ENCODE peak calls at places on chromosome 1, in four cellular contexts. One of them, this sample, is unnamed.

GRCh38 chr1:220363196-220363831 is 91.1 kb upstream of the RAB3GAP2 start:
- DNase-seq in K562: no peak
- DNase-seq in GM12878: no peak
- DNase-seq in HepG2: no peak
- DNase-seq in this sample: no peak

GRCh38 chr1:36446261-36446660 is 4.0 kb downstream of the OSCP1 start:
- DNase-seq in K562: peak; percentile 76
- DNase-seq in GM12878: no peak
- DNase-seq in HepG2: peak; percentile 34
- DNase-seq in this sample: peak; percentile 62

GRCh38 chr1:73671530-73671929 is 526.4 kb downstream of the LRRIQ3 start:
- DNase-seq in K562: no peak
- DNase-seq in GM12878: no peak
- DNase-seq in HepG2: no peak
- DNase-seq in this sample: no peak

GRCh38 chr1:103180660-103181059 is 72.3 kb upstream of the COL11A1 start:
- DNase-seq in K562: no peak
- DNase-seq in GM12878: no peak
- DNase-seq in HepG2: no peak
- DNase-seq in this sample: no peak

GRCh38 chr1:110068646-110069301 is 1.7 kb downstream of the ALX3 start:
- DNase-seq in K562: no peak
- DNase-seq in GM12878: no peak
- DNase-seq in HepG2: no peak
- DNase-seq in this sample: peak; percentile 48

GRCh38 chr1:30575066-30575465 is 148.3 kb downstream of the MATN1 start:
- DNase-seq in K562: no peak
- DNase-seq in GM12878: no peak
- DNase-seq in HepG2: no peak
- DNase-seq in this sample: no peak

GRCh38 chr1:150009604-150010387 is 730 bp downstream of the OTUD7B start:
- DNase-seq in K562: peak; percentile 38
- DNase-seq in GM12878: no peak
- DNase-seq in HepG2: peak; percentile 35
- DNase-seq in this sample: no peak

GRCh38 chr1:157963713-157964112 is 29.7 kb upstream of the KIRREL1 start:
- DNase-seq in K562: peak; percentile 64
- DNase-seq in GM12878: no peak
- DNase-seq in HepG2: peak; percentile 48
- DNase-seq in this sample: peak; percentile 79

GRCh38 chr1:112818990-112819689 is 104.0 kb upstream of the PPM1J start:
- DNase-seq in K562: peak; percentile 84
- DNase-seq in GM12878: no peak
- DNase-seq in HepG2: no peak
- DNase-seq in this sample: no peak

GRCh38 chr1:32741417-32742131 is 39.0 kb upstream of the SYNC start:
- DNase-seq in K562: peak; percentile 91
- DNase-seq in GM12878: no peak
- DNase-seq in HepG2: no peak
- DNase-seq in this sample: no peak

GRCh38 chr1:6779089-6779805 is 6.0 kb upstream of the CAMTA1 start:
- DNase-seq in K562: no peak
- DNase-seq in GM12878: no peak
- DNase-seq in HepG2: no peak
- DNase-seq in this sample: no peak

GRCh38 chr1:112264010-112264409 is 132.0 kb upstream of the CTTNBP2NL start:
- DNase-seq in K562: no peak
- DNase-seq in GM12878: no peak
- DNase-seq in HepG2: no peak
- DNase-seq in this sample: no peak

GRCh38 chr1:27876341-27877114 is 4.2 kb downstream of the THEMIS2 start:
- DNase-seq in K562: no peak
- DNase-seq in GM12878: no peak
- DNase-seq in HepG2: no peak
- DNase-seq in this sample: no peak

GRCh38 chr1:76782777-76783176 is 84.5 kb upstream of the ST6GALNAC5 start:
- DNase-seq in K562: no peak
- DNase-seq in GM12878: no peak
- DNase-seq in HepG2: no peak
- DNase-seq in this sample: no peak

GRCh38 chr1:94481473-94481933 is 60.1 kb downstream of the F3 start:
- DNase-seq in K562: peak; percentile 64
- DNase-seq in GM12878: peak; percentile 9
- DNase-seq in HepG2: peak; percentile 62
- DNase-seq in this sample: peak; percentile 47

GRCh38 chr1:229655781-229656180 is 29.7 kb downstream of the URB2 start:
- DNase-seq in K562: no peak
- DNase-seq in GM12878: no peak
- DNase-seq in HepG2: no peak
- DNase-seq in this sample: no peak

GRCh38 chr1:229661897-229662296 is 35.9 kb downstream of the URB2 start:
- DNase-seq in K562: no peak
- DNase-seq in GM12878: no peak
- DNase-seq in HepG2: no peak
- DNase-seq in this sample: no peak

GRCh38 chr1:229661022-229661877 is 35.2 kb downstream of the URB2 start:
- DNase-seq in K562: peak; percentile 84
- DNase-seq in GM12878: peak; percentile 31
- DNase-seq in HepG2: peak; percentile 32
- DNase-seq in this sample: peak; percentile 91

GRCh38 chr1:229653420-229653819 is 27.4 kb downstream of the URB2 start:
- DNase-seq in K562: no peak
- DNase-seq in GM12878: no peak
- DNase-seq in HepG2: no peak
- DNase-seq in this sample: no peak

GRCh38 chr1:229657993-229658755 is 32.1 kb downstream of the URB2 start:
- DNase-seq in K562: no peak
- DNase-seq in GM12878: no peak
- DNase-seq in HepG2: no peak
- DNase-seq in this sample: no peak
- TF ChIP-seq ESRRA in K562: no peak
- TF ChIP-seq ESRRA in GM12878: no peak
- TF ChIP-seq ESRRA in HepG2: no peak
- TF ChIP-seq ESRRA in this sample: no peak

GRCh38 chr1:92960395-92961130 is 699 bp downstream of the DIPK1A start:
- DNase-seq in K562: peak; percentile 66
- DNase-seq in GM12878: peak; percentile 72
- DNase-seq in HepG2: peak; percentile 81
- DNase-seq in this sample: peak; percentile 23
- TF ChIP-seq CTCF in K562: peak; percentile 76
- TF ChIP-seq CTCF in GM12878: peak; percentile 65
- TF ChIP-seq CTCF in HepG2: peak; percentile 93
- TF ChIP-seq CTCF in this sample: no peak

GRCh38 chr1:156845953-156846545 is 12.9 kb downstream of the INSRR start:
- DNase-seq in K562: no peak
- DNase-seq in GM12878: no peak
- DNase-seq in HepG2: no peak
- DNase-seq in this sample: no peak

GRCh38 chr1:156846643-156847042 is 12.3 kb downstream of the INSRR start:
- DNase-seq in K562: no peak
- DNase-seq in GM12878: no peak
- DNase-seq in HepG2: no peak
- DNase-seq in this sample: no peak

GRCh38 chr1:156847591-156848460 is 11.1 kb downstream of the INSRR start:
- DNase-seq in K562: no peak
- DNase-seq in GM12878: no peak
- DNase-seq in HepG2: no peak
- DNase-seq in this sample: no peak

GRCh38 chr1:156849151-156849496 is 9.8 kb downstream of the INSRR start:
- DNase-seq in K562: no peak
- DNase-seq in GM12878: no peak
- DNase-seq in HepG2: no peak
- DNase-seq in this sample: no peak

DNA sequence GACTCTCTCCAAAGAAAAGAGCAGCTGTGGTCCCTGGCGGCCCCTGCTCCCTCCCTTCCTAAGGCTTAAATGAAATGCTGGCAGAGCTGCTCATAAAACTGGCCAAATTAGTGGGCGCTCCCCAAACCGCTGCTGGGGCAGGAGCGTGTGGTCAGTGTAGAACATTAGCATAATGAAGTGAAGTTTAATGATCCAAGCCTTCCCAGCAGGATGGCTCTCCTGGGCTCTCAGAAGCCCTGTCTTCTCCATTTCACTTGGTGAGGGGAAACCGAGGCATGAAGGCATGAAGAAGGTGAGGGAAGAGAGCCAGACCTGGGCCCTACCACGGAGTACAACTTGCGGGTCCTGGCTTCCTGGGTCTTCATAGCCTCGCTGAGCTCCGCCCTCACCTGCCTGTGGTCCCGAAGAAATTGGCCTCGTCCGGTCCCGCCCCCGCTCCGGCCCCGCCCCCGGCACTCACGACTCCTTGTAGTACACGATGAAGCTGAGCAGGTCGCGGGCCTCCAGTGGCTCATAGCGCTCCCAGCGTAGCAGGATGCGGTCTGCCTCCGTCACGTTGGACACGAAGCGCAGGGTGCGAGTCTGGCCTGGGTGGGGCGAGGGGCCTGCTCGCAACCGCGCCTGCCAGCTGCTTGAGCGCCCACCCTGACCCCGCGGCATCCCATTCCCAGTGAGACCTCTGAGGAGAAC is 10.3 kb downstream of the INSRR start:
- DNase-seq in K562: peak; percentile 72
- DNase-seq in GM12878: no peak
- DNase-seq in HepG2: no peak
- DNase-seq in this sample: peak; percentile 82
- TF ChIP-seq SP1 in K562: no peak
- TF ChIP-seq SP1 in GM12878: no peak
- TF ChIP-seq SP1 in HepG2: no peak
- TF ChIP-seq SP1 in this sample: peak; percentile 65

GRCh38 chr1:116933586-116934515 is 24.1 kb downstream of the PTGFRN start:
- DNase-seq in K562: no peak
- DNase-seq in GM12878: no peak
- DNase-seq in HepG2: no peak
- DNase-seq in this sample: no peak
- TF ChIP-seq ESRRA in K562: no peak
- TF ChIP-seq ESRRA in GM12878: no peak
- TF ChIP-seq ESRRA in HepG2: no peak
- TF ChIP-seq ESRRA in this sample: no peak

GRCh38 chr1:1299686-1300351 is 7.9 kb downstream of the ACAP3 start:
- DNase-seq in K562: no peak
- DNase-seq in GM12878: no peak
- DNase-seq in HepG2: no peak
- DNase-seq in this sample: peak; percentile 66
- TF ChIP-seq CTCF in K562: peak; percentile 72
- TF ChIP-seq CTCF in GM12878: peak; percentile 72
- TF ChIP-seq CTCF in HepG2: peak; percentile 50
- TF ChIP-seq CTCF in this sample: no peak

GRCh38 chr1:151841141-151841540 is 1.5 kb upstream of the C2CD4D start:
- DNase-seq in K562: no peak
- DNase-seq in GM12878: no peak
- DNase-seq in HepG2: peak; percentile 39
- DNase-seq in this sample: no peak
- TF ChIP-seq SP1 in K562: no peak
- TF ChIP-seq SP1 in GM12878: no peak
- TF ChIP-seq SP1 in HepG2: no peak
- TF ChIP-seq SP1 in this sample: no peak

GRCh38 chr1:232578681-232579195 is 51.2 kb downstream of the SIPA1L2 start:
- DNase-seq in K562: no peak
- DNase-seq in GM12878: no peak
- DNase-seq in HepG2: no peak
- DNase-seq in this sample: no peak
- TF ChIP-seq ESRRA in K562: no peak
- TF ChIP-seq ESRRA in GM12878: no peak
- TF ChIP-seq ESRRA in HepG2: no peak
- TF ChIP-seq ESRRA in this sample: no peak

GRCh38 chr1:85604598-85604997 is 24.0 kb downstream of the CCN1 start:
- DNase-seq in K562: no peak
- DNase-seq in GM12878: no peak
- DNase-seq in HepG2: no peak
- DNase-seq in this sample: no peak

GRCh38 chr1:85605519-85606413 is 25.2 kb downstream of the CCN1 start:
- DNase-seq in K562: no peak
- DNase-seq in GM12878: no peak
- DNase-seq in HepG2: peak; percentile 26
- DNase-seq in this sample: no peak

GRCh38 chr1:85607126-85607912 is 26.8 kb downstream of the CCN1 start:
- DNase-seq in K562: no peak
- DNase-seq in GM12878: no peak
- DNase-seq in HepG2: peak; percentile 85
- DNase-seq in this sample: peak; percentile 90

GRCh38 chr1:85607913-85608250 is 27.3 kb downstream of the CCN1 start:
- DNase-seq in K562: no peak
- DNase-seq in GM12878: no peak
- DNase-seq in HepG2: no peak
- DNase-seq in this sample: no peak

GRCh38 chr1:85606414-85606800 is 25.8 kb downstream of the CCN1 start:
- DNase-seq in K562: no peak
- DNase-seq in GM12878: no peak
- DNase-seq in HepG2: no peak
- DNase-seq in this sample: no peak
- TF ChIP-seq CTCF in K562: no peak
- TF ChIP-seq CTCF in GM12878: no peak
- TF ChIP-seq CTCF in HepG2: no peak
- TF ChIP-seq CTCF in this sample: no peak